ENCODE peak calls at places on chromosomes 3 and 15, in nine cellular contexts. One of them, this sample, is unnamed.

GRCh38 chr3:55143928-55144671 is 216.2 kb upstream of the LRTM1 start:
- DNase-seq in A549: no peak
- DNase-seq in HL-60: no peak
- DNase-seq in mammary epithelial cell: no peak
- DNase-seq in esophagus squamous epithelium: no peak
- DNase-seq in kidney epithelial cell: no peak
- DNase-seq in astrocyte of the spinal cord: peak; percentile 77
- DNase-seq in body of pancreas: no peak
- DNase-seq in activated B cell treated with CpG ODN at 0.5 μM for 24 hours: no peak
- DNase-seq in this sample: no peak

GRCh38 chr3:6799264-6799915 is 61.5 kb upstream of the GRM7 start:
- DNase-seq in kidney epithelial cell: no peak
- DNase-seq in body of pancreas: peak; percentile 65
- DNase-seq in HL-60: peak; percentile 12
- DNase-seq in A549: peak; percentile 2
- DNase-seq in esophagus squamous epithelium: no peak
- DNase-seq in astrocyte of the spinal cord: peak; percentile 16
- DNase-seq in activated B cell treated with CpG ODN at 0.5 μM for 24 hours: no peak
- DNase-seq in mammary epithelial cell: peak; percentile 18
- DNase-seq in this sample: peak; percentile 30

GRCh38 chr3:94092080-94092479 is 29.2 kb downstream of the NSUN3 start:
- DNase-seq in esophagus squamous epithelium: no peak
- DNase-seq in HL-60: no peak
- DNase-seq in mammary epithelial cell: no peak
- DNase-seq in activated B cell treated with CpG ODN at 0.5 μM for 24 hours: no peak
- DNase-seq in A549: no peak
- DNase-seq in astrocyte of the spinal cord: no peak
- DNase-seq in body of pancreas: no peak
- DNase-seq in kidney epithelial cell: no peak
- DNase-seq in this sample: no peak

GRCh38 chr3:56914646-56915045 is 112.9 kb upstream of the ARHGEF3 start:
- DNase-seq in astrocyte of the spinal cord: no peak
- DNase-seq in mammary epithelial cell: no peak
- DNase-seq in A549: no peak
- DNase-seq in body of pancreas: no peak
- DNase-seq in HL-60: no peak
- DNase-seq in esophagus squamous epithelium: no peak
- DNase-seq in kidney epithelial cell: no peak
- DNase-seq in activated B cell treated with CpG ODN at 0.5 μM for 24 hours: no peak
- DNase-seq in this sample: no peak

GRCh38 chr15:75171408-75171807 is 30.3 kb upstream of the C15orf39 start:
- DNase-seq in mammary epithelial cell: peak; percentile 91
- DNase-seq in HL-60: peak; percentile 66
- DNase-seq in esophagus squamous epithelium: no peak
- DNase-seq in astrocyte of the spinal cord: peak; percentile 83
- DNase-seq in body of pancreas: no peak
- DNase-seq in A549: no peak
- DNase-seq in kidney epithelial cell: no peak
- DNase-seq in activated B cell treated with CpG ODN at 0.5 μM for 24 hours: no peak
- DNase-seq in this sample: no peak

GRCh38 chr3:141243295-141243707 is 11.7 kb downstream of the PXYLP1 start:
- DNase-seq in A549: no peak
- DNase-seq in HL-60: no peak
- DNase-seq in mammary epithelial cell: no peak
- DNase-seq in esophagus squamous epithelium: no peak
- DNase-seq in body of pancreas: no peak
- DNase-seq in astrocyte of the spinal cord: no peak
- DNase-seq in activated B cell treated with CpG ODN at 0.5 μM for 24 hours: no peak
- DNase-seq in kidney epithelial cell: no peak
- DNase-seq in this sample: no peak

GRCh38 chr15:42157981-42158765 is 1.7 kb upstream of the PLA2G4F start:
- DNase-seq in kidney epithelial cell: no peak
- DNase-seq in astrocyte of the spinal cord: peak; percentile 74
- DNase-seq in HL-60: no peak
- DNase-seq in activated B cell treated with CpG ODN at 0.5 μM for 24 hours: no peak
- DNase-seq in esophagus squamous epithelium: no peak
- DNase-seq in body of pancreas: no peak
- DNase-seq in A549: no peak
- DNase-seq in mammary epithelial cell: peak; percentile 54
- DNase-seq in this sample: no peak

GRCh38 chr3:8673083-8673737 is 28.6 kb upstream of the SSUH2 start:
- DNase-seq in kidney epithelial cell: no peak
- DNase-seq in body of pancreas: no peak
- DNase-seq in esophagus squamous epithelium: no peak
- DNase-seq in astrocyte of the spinal cord: no peak
- DNase-seq in A549: no peak
- DNase-seq in HL-60: no peak
- DNase-seq in mammary epithelial cell: no peak
- DNase-seq in activated B cell treated with CpG ODN at 0.5 μM for 24 hours: no peak
- DNase-seq in this sample: no peak

GRCh38 chr3:4633078-4634004 is 140.2 kb downstream of the ITPR1 start:
- DNase-seq in A549: peak; percentile 69
- DNase-seq in mammary epithelial cell: peak; percentile 35
- DNase-seq in astrocyte of the spinal cord: peak; percentile 71
- DNase-seq in activated B cell treated with CpG ODN at 0.5 μM for 24 hours: no peak
- DNase-seq in esophagus squamous epithelium: no peak
- DNase-seq in kidney epithelial cell: peak; percentile 42
- DNase-seq in body of pancreas: no peak
- DNase-seq in HL-60: no peak
- DNase-seq in this sample: peak; percentile 73

DNA sequence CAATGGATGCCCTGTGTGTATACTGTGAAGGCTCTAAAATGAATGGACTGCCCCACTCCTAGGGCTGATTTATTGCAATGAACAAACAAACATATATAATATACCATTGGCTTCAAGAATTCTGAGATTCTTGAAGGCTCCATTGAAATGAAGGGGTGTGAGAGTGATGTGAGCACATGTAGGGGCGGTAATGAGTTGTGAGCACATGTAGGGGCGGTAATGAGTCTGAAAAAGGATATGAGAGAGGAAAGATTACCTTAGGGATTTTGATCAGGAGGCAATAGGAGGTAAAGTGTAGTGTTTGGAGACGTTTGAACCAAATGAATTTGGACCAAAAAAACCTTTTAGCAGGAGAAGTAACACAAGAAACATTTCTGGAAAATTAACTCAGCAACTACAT is 3.7 kb downstream of the FAM162A start:
- DNase-seq in A549: no peak
- DNase-seq in esophagus squamous epithelium: no peak
- DNase-seq in kidney epithelial cell: no peak
- DNase-seq in activated B cell treated with CpG ODN at 0.5 μM for 24 hours: no peak
- DNase-seq in mammary epithelial cell: no peak
- DNase-seq in body of pancreas: no peak
- DNase-seq in HL-60: no peak
- DNase-seq in astrocyte of the spinal cord: no peak
- DNase-seq in this sample: no peak
- TF ChIP-seq CTCF in A549: no peak
- TF ChIP-seq CTCF in esophagus squamous epithelium: no peak
- TF ChIP-seq CTCF in kidney epithelial cell: no peak
- TF ChIP-seq CTCF in activated B cell treated with CpG ODN at 0.5 μM for 24 hours: no peak
- TF ChIP-seq CTCF in mammary epithelial cell: no peak
- TF ChIP-seq CTCF in body of pancreas: no peak
- TF ChIP-seq CTCF in HL-60: no peak
- TF ChIP-seq CTCF in astrocyte of the spinal cord: no peak
- TF ChIP-seq CTCF in this sample: no peak

DNA sequence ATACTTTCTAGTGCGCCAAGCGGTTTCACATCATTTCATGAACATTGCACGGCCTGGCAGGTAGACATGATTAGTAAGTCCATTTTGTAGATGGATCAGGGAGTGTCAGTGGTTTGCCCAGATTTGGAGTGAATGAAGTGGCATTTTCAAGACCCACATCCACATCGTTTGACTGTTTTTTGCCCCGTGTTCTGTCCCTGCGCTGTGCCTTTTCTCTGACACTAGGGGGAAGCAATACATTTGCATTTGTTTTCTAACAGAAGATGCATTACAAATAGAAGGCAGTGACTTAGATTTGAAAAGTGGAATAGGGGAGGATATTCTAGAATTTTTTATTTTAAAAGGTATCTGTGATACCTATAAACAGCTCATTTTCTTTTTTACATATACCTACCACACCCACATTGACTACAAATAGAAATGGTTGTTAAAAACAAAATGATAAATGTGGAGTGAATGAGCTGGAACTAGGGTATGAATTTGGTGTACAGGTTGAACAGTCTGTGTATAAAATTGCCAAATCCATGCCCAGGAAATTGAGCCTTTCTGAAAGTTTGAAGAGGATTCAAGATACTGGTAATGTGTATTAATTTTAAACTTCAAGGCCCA is 98.0 kb downstream of the USP13 start:
- DNase-seq in HL-60: no peak
- DNase-seq in kidney epithelial cell: no peak
- DNase-seq in body of pancreas: no peak
- DNase-seq in astrocyte of the spinal cord: peak; percentile 45
- DNase-seq in A549: no peak
- DNase-seq in mammary epithelial cell: no peak
- DNase-seq in activated B cell treated with CpG ODN at 0.5 μM for 24 hours: no peak
- DNase-seq in esophagus squamous epithelium: no peak
- DNase-seq in this sample: no peak
- TF ChIP-seq CTCF in HL-60: peak; percentile 62
- TF ChIP-seq CTCF in kidney epithelial cell: peak; percentile 67
- TF ChIP-seq CTCF in body of pancreas: peak; percentile 23
- TF ChIP-seq CTCF in astrocyte of the spinal cord: peak; percentile 84
- TF ChIP-seq CTCF in A549: peak; percentile 36
- TF ChIP-seq CTCF in mammary epithelial cell: peak; percentile 63
- TF ChIP-seq CTCF in activated B cell treated with CpG ODN at 0.5 μM for 24 hours: no peak
- TF ChIP-seq CTCF in esophagus squamous epithelium: no peak
- TF ChIP-seq CTCF in this sample: peak; percentile 56

DNA sequence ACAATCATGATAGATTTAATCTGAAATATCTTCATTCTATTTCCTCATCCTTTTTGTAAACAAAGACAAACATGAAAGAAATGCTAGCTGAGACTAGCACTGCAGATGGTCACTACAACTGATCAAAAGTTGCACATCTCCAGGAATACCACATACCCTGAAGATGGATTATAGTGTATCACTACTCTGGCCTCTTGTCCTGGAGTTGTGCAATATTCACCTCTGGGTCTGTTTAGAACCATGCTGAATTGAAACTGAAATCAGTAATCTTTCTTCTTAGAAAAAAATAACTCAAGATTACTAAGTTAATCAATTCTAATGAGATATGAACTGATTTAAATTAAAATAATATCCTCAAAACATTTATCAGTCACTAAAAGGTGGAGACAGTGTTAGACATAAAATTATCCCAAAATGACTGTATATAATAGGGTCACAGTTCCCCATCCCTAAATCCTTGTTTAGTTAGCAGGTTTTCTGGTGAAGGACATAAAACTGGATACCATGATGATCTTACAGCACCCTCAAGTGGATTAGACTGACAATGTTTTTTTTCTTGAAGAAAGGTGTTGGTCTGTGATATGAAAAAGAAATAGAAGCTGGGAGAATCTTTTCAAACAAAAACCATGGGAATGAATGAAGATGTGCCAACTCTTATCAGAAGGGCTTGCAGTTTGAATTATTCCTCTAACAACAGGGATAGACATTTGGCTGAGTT is 7.2 kb upstream of the TTC14 start:
- DNase-seq in kidney epithelial cell: no peak
- DNase-seq in astrocyte of the spinal cord: peak; percentile 68
- DNase-seq in esophagus squamous epithelium: no peak
- DNase-seq in HL-60: no peak
- DNase-seq in A549: peak; percentile 3
- DNase-seq in activated B cell treated with CpG ODN at 0.5 μM for 24 hours: no peak
- DNase-seq in mammary epithelial cell: peak; percentile 56
- DNase-seq in body of pancreas: no peak
- DNase-seq in this sample: peak; percentile 40
- TF ChIP-seq CTCF in kidney epithelial cell: peak; percentile 41
- TF ChIP-seq CTCF in astrocyte of the spinal cord: peak; percentile 52
- TF ChIP-seq CTCF in esophagus squamous epithelium: no peak
- TF ChIP-seq CTCF in HL-60: no peak
- TF ChIP-seq CTCF in A549: peak; percentile 47
- TF ChIP-seq CTCF in activated B cell treated with CpG ODN at 0.5 μM for 24 hours: no peak
- TF ChIP-seq CTCF in mammary epithelial cell: peak; percentile 76
- TF ChIP-seq CTCF in body of pancreas: peak; percentile 35
- TF ChIP-seq CTCF in this sample: peak; percentile 21

GRCh38 chr15:69045810-69046209 is 31.3 kb downstream of the NOX5 start:
- DNase-seq in activated B cell treated with CpG ODN at 0.5 μM for 24 hours: no peak
- DNase-seq in kidney epithelial cell: no peak
- DNase-seq in mammary epithelial cell: peak; percentile 41
- DNase-seq in esophagus squamous epithelium: no peak
- DNase-seq in body of pancreas: no peak
- DNase-seq in A549: no peak
- DNase-seq in astrocyte of the spinal cord: peak; percentile 70
- DNase-seq in HL-60: no peak
- DNase-seq in this sample: no peak
- TF ChIP-seq CTCF in activated B cell treated with CpG ODN at 0.5 μM for 24 hours: no peak
- TF ChIP-seq CTCF in kidney epithelial cell: peak; percentile 41
- TF ChIP-seq CTCF in mammary epithelial cell: peak; percentile 20
- TF ChIP-seq CTCF in esophagus squamous epithelium: no peak
- TF ChIP-seq CTCF in body of pancreas: no peak
- TF ChIP-seq CTCF in A549: no peak
- TF ChIP-seq CTCF in astrocyte of the spinal cord: peak; percentile 49
- TF ChIP-seq CTCF in HL-60: no peak
- TF ChIP-seq CTCF in this sample: no peak

GRCh38 chr3:152717252-152717651 is 117.7 kb upstream of the P2RY1 start:
- DNase-seq in activated B cell treated with CpG ODN at 0.5 μM for 24 hours: no peak
- DNase-seq in mammary epithelial cell: peak; percentile 47
- DNase-seq in HL-60: no peak
- DNase-seq in kidney epithelial cell: no peak
- DNase-seq in body of pancreas: no peak
- DNase-seq in astrocyte of the spinal cord: no peak
- DNase-seq in esophagus squamous epithelium: no peak
- DNase-seq in A549: no peak
- DNase-seq in this sample: no peak

GRCh38 chr3:152709659-152710058 is 125.3 kb upstream of the P2RY1 start:
- DNase-seq in activated B cell treated with CpG ODN at 0.5 μM for 24 hours: no peak
- DNase-seq in esophagus squamous epithelium: no peak
- DNase-seq in A549: no peak
- DNase-seq in body of pancreas: no peak
- DNase-seq in mammary epithelial cell: peak; percentile 2
- DNase-seq in astrocyte of the spinal cord: no peak
- DNase-seq in HL-60: no peak
- DNase-seq in kidney epithelial cell: no peak
- DNase-seq in this sample: no peak

GRCh38 chr3:152718810-152719209 is 116.1 kb upstream of the P2RY1 start:
- DNase-seq in activated B cell treated with CpG ODN at 0.5 μM for 24 hours: no peak
- DNase-seq in mammary epithelial cell: peak; percentile 23
- DNase-seq in A549: no peak
- DNase-seq in esophagus squamous epithelium: no peak
- DNase-seq in astrocyte of the spinal cord: no peak
- DNase-seq in kidney epithelial cell: no peak
- DNase-seq in HL-60: no peak
- DNase-seq in body of pancreas: no peak
- DNase-seq in this sample: no peak

GRCh38 chr3:152719264-152719663 is 115.7 kb upstream of the P2RY1 start:
- DNase-seq in activated B cell treated with CpG ODN at 0.5 μM for 24 hours: no peak
- DNase-seq in A549: no peak
- DNase-seq in kidney epithelial cell: peak; percentile 4
- DNase-seq in esophagus squamous epithelium: no peak
- DNase-seq in astrocyte of the spinal cord: peak; percentile 56
- DNase-seq in HL-60: peak; percentile 34
- DNase-seq in body of pancreas: no peak
- DNase-seq in mammary epithelial cell: peak; percentile 66
- DNase-seq in this sample: no peak

GRCh38 chr3:152713989-152714388 is 120.9 kb upstream of the P2RY1 start:
- DNase-seq in astrocyte of the spinal cord: no peak
- DNase-seq in activated B cell treated with CpG ODN at 0.5 μM for 24 hours: no peak
- DNase-seq in A549: no peak
- DNase-seq in HL-60: no peak
- DNase-seq in esophagus squamous epithelium: no peak
- DNase-seq in mammary epithelial cell: no peak
- DNase-seq in kidney epithelial cell: no peak
- DNase-seq in body of pancreas: no peak
- DNase-seq in this sample: no peak
- TF ChIP-seq CTCF in astrocyte of the spinal cord: no peak
- TF ChIP-seq CTCF in activated B cell treated with CpG ODN at 0.5 μM for 24 hours: no peak
- TF ChIP-seq CTCF in A549: no peak
- TF ChIP-seq CTCF in HL-60: no peak
- TF ChIP-seq CTCF in esophagus squamous epithelium: no peak
- TF ChIP-seq CTCF in mammary epithelial cell: no peak
- TF ChIP-seq CTCF in kidney epithelial cell: no peak
- TF ChIP-seq CTCF in body of pancreas: no peak
- TF ChIP-seq CTCF in this sample: peak; percentile 10

GRCh38 chr3:74897006-74897405 is 282.5 kb upstream of the CNTN3 start:
- DNase-seq in activated B cell treated with CpG ODN at 0.5 μM for 24 hours: no peak
- DNase-seq in astrocyte of the spinal cord: no peak
- DNase-seq in A549: peak; percentile 2
- DNase-seq in HL-60: no peak
- DNase-seq in mammary epithelial cell: peak; percentile 8
- DNase-seq in body of pancreas: no peak
- DNase-seq in esophagus squamous epithelium: no peak
- DNase-seq in kidney epithelial cell: no peak
- DNase-seq in this sample: no peak
- TF ChIP-seq CTCF in activated B cell treated with CpG ODN at 0.5 μM for 24 hours: no peak
- TF ChIP-seq CTCF in astrocyte of the spinal cord: no peak
- TF ChIP-seq CTCF in A549: no peak
- TF ChIP-seq CTCF in HL-60: no peak
- TF ChIP-seq CTCF in mammary epithelial cell: peak; percentile 60
- TF ChIP-seq CTCF in body of pancreas: peak; percentile 20
- TF ChIP-seq CTCF in esophagus squamous epithelium: no peak
- TF ChIP-seq CTCF in kidney epithelial cell: peak; percentile 24
- TF ChIP-seq CTCF in this sample: no peak